ENCODE peak calls at places on chromosomes 4 and X, in six cellular contexts. K, I, T, W, C and M are unnamed samples.
A peak's percentile ranks its signal among the peaks of the same experiment; 100 is the strongest.

GRCh38 chr4:102867278-102868152 is 1.3 kb upstream of the CISD2 start:
- DNase-seq in C (no peak), K (no peak), W (no peak), T (no peak), I (no peak), M (no peak)

GRCh38 chr4:24550773-24551172 is 33.6 kb downstream of the DHX15 start:
- DNase-seq in T (no peak), K (no peak), I (no peak), C (no peak), W (no peak), M (no peak)

GRCh38 chr4:2836391-2836859 is 7.2 kb upstream of the ADD1 start:
- DNase-seq in K (peak; percentile 16), C (no peak), I (no peak), W (no peak), T (no peak), M (no peak)

GRCh38 chr4:87419578-87420249 is 2.7 kb upstream of the NUDT9 start:
- DNase-seq in W (no peak), T (no peak), K (no peak), I (no peak), C (no peak), M (no peak)

GRCh38 chrX:119682019-119682989 is 10.7 kb downstream of the SEPTIN6 start:
- DNase-seq in W (no peak), I (no peak), C (no peak), T (no peak), K (no peak), M (no peak)

GRCh38 chrX:3638280-3638873 is 75.1 kb downstream of the PRKX start:
- DNase-seq in C (no peak), I (peak; percentile 12), K (peak; percentile 24), T (no peak), W (peak; percentile 53), M (no peak)

GRCh38 chr4:139768913-139769312 is 103.3 kb downstream of the MGST2 start:
- DNase-seq in W (no peak), I (no peak), C (no peak), T (no peak), K (no peak), M (no peak)

GRCh38 chr4:152278505-152279301 is 257.2 kb downstream of the FBXW7 start:
- DNase-seq in T (no peak), C (no peak), K (no peak), W (no peak), I (peak; percentile 13), M (no peak)

GRCh38 chr4:65917486-65917885 is 247.2 kb upstream of the EPHA5 start:
- DNase-seq in I (no peak), T (no peak), K (no peak), W (no peak), C (no peak), M (no peak)

GRCh38 chr4:119725688-119726330 is 97.2 kb upstream of the PDE5A start:
- DNase-seq in K (no peak), I (no peak), W (no peak), C (no peak), T (no peak), M (no peak)

GRCh38 chr4:143260750-143261149 is 75.9 kb upstream of the GAB1 start:
- DNase-seq in I (no peak), K (no peak), C (no peak), T (no peak), W (no peak), M (no peak)

GRCh38 chr4:128841402-128841801 is 31.9 kb downstream of the JADE1 start:
- DNase-seq in K (no peak), C (no peak), T (no peak), W (no peak), I (no peak), M (no peak)

GRCh38 chrX:1468250-1468772 is 15.6 kb upstream of the ASMTL start:
- DNase-seq in K (no peak), T (peak; percentile 71), I (peak; percentile 70), W (peak; percentile 79), C (peak; percentile 49), M (peak; percentile 73)

GRCh38 chrX:71181558-71181909 is 36.9 kb downstream of the NLGN3 start:
- DNase-seq in K (peak; percentile 28), W (no peak), T (peak; percentile 44), I (no peak), C (no peak), M (peak; percentile 16)

GRCh38 chr4:82748176-82748575 is 50.4 kb downstream of the SCD5 start:
- DNase-seq in I (no peak), W (no peak), T (no peak), K (no peak), C (no peak), M (no peak)

GRCh38 chr4:112113786-112114185 is 31.5 kb upstream of the FAM241A start:
- DNase-seq in T (no peak), I (no peak), C (no peak), K (no peak), W (no peak), M (no peak)

GRCh38 chr4:122917731-122918130 is 4.7 kb downstream of the NUDT6 start:
- DNase-seq in W (no peak), C (no peak), T (no peak), I (no peak), K (no peak), M (no peak)

GRCh38 chr4:122577808-122578781 is 42.8 kb downstream of the IL21 start:
- DNase-seq in W (peak; percentile 26), K (no peak), I (peak; percentile 51), C (no peak), T (no peak), M (no peak)

GRCh38 chrX:67961516-67961915 is 417.7 kb downstream of the AR start:
- DNase-seq in I (no peak), K (no peak), T (no peak), C (no peak), W (no peak), M (no peak)
- TF ChIP-seq CTCF in I (no peak), K (no peak), T (no peak), C (no peak), W (no peak), M (no peak)

DNA sequence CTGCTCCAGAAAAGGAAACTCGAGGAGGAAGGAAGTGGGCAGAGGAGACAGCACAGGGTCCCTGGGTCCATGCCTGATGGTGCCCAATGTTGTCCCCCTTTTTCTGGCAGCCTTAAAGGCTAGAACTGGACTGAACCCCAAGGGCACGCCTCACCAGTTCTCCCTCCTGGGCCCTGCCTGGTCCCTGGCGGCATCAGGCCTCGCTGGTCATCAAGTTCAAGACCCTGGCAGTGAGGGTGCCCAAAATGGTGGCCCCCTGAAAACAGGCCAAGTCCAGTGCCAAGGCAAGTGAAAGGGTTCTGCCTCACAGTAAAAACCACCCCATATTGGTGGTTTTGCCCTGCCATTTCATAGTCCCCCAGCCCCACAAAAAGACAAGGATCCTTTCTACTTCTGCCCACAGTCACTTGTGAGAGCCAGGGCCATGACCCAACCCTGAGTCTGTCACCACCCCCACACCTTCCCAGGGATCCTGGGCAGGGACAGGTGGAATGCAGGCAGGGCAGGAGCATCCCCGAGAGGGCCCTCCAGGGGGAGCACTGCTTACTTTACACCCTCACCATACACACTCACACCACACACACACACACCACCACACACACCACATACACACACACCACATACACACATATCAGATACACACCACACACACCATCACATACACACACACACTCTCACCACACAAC is 107.6 kb downstream of the DCTD start:
- DNase-seq in K (no peak), W (no peak), C (no peak), T (no peak), I (no peak), M (no peak)
- TF ChIP-seq CTCF in K (no peak), W (no peak), C (peak; percentile 9), T (no peak), I (no peak), M (no peak)

DNA sequence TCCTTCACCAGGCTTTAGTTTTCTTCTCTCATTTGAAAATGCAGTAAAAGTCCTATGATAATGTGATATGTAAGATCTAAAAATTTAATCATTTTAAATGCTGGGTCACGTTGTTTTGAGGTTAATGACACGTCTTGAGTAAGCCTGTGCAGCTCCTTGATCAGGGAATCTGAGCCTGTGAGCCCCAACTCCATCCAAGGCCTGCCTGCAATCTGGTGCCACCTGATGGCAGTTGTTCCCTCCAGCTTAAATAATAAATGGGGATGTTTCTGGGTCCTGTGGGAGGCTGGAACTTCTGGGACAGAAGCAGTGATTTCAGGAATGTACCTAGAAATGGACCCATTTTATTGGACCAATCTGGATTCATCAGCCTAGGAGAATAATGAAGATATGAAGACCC is 455.4 kb upstream of the ADGRL3 start:
- DNase-seq in C (no peak), K (no peak), I (no peak), W (no peak), T (no peak), M (no peak)
- TF ChIP-seq CTCF in C (no peak), K (no peak), I (no peak), W (no peak), T (no peak), M (no peak)

DNA sequence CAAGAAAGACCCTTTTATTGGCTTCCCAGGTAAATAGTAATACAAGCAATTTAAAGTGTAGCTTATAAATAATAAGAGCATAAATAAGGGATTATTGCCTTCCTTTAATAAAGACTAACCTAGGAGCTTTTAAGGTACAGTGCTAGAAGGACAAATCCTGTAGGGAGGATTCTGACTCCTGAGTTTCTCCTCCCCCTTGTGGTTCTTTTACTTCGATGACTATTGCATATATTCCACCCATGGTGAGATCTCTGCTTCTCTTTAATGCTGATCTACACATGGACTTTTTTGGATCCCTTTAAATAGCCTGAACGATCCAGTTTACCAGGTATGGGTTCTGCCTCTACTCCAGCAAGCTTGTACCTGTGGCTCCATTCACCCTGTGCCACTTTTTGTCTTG is 2.5 kb downstream of the GALNT7 start:
- DNase-seq in T (no peak), I (no peak), C (no peak), W (no peak), K (no peak), M (no peak)
- TF ChIP-seq CTCF in T (no peak), I (no peak), C (no peak), W (peak; percentile 15), K (no peak), M (no peak)

GRCh38 chr4:105495667-105496066 is 21.8 kb upstream of the PPA2 start:
- DNase-seq in T (no peak), W (no peak), K (no peak), C (no peak), I (no peak), M (no peak)

DNA sequence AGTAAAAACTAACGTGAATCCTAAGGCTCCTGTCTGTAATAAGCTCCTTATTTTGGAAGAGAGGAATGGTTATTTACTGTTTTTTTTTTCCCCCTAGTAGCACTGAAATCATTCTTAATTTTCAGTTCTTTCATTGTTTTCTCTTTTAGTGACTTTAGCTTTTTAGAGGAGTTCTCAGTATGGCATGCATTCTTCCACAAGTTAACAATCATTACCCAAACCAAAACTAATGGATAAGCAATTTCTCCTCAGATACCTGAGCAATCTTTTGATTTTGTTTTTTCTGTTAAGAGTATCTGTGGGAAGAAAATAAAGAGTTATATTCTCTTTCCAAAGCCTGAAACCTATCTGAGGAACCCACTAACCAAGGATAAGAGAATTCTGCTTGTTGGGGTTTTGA is 16.7 kb upstream of the PPA2 start:
- DNase-seq in K (no peak), I (no peak), W (no peak), T (no peak), C (no peak), M (no peak)
- TF ChIP-seq CTCF in K (no peak), I (no peak), W (no peak), T (no peak), C (no peak), M (no peak)

GRCh38 chr4:40881851-40882250 is 132.1 kb downstream of the NSUN7 start:
- DNase-seq in W (no peak), T (no peak), I (no peak), C (no peak), K (no peak), M (no peak)
- TF ChIP-seq CTCF in W (no peak), T (no peak), I (no peak), C (no peak), K (no peak), M (no peak)